ENCODE peak calls at places on chromosome 3, in four cellular contexts. One of them, this sample, is unnamed.

GRCh38 chr3:177946965-177947364 is 589.3 kb upstream of the KCNMB2 start:
- DNase-seq in SK-N-SH: no peak
- DNase-seq in keratinocyte: no peak
- DNase-seq in HCT116: no peak
- DNase-seq in this sample: no peak

GRCh38 chr3:143648708-143649107 is 199.6 kb downstream of the SLC9A9 start:
- DNase-seq in HCT116: peak; percentile 19
- DNase-seq in SK-N-SH: peak; percentile 1
- DNase-seq in keratinocyte: no peak
- DNase-seq in this sample: no peak

GRCh38 chr3:47004369-47005211 is 25.1 kb downstream of the NBEAL2 start:
- DNase-seq in SK-N-SH: peak; percentile 21
- DNase-seq in keratinocyte: no peak
- DNase-seq in HCT116: no peak
- DNase-seq in this sample: no peak

GRCh38 chr3:112770026-112770626 is 76.5 kb downstream of the CD200R1L start:
- DNase-seq in SK-N-SH: no peak
- DNase-seq in keratinocyte: peak; percentile 84
- DNase-seq in HCT116: peak; percentile 10
- DNase-seq in this sample: no peak

GRCh38 chr3:71201939-71202338 is 381.6 kb downstream of the FOXP1 start:
- DNase-seq in SK-N-SH: no peak
- DNase-seq in HCT116: no peak
- DNase-seq in keratinocyte: no peak
- DNase-seq in this sample: peak; percentile 60

GRCh38 chr3:99846472-99846871 is 28.8 kb downstream of the CMSS1 start:
- DNase-seq in SK-N-SH: no peak
- DNase-seq in HCT116: no peak
- DNase-seq in keratinocyte: no peak
- DNase-seq in this sample: no peak

GRCh38 chr3:38643090-38643489 is 6.4 kb downstream of the SCN5A start:
- DNase-seq in HCT116: no peak
- DNase-seq in keratinocyte: no peak
- DNase-seq in SK-N-SH: peak; percentile 9
- DNase-seq in this sample: no peak

GRCh38 chr3:158935846-158936245 is 134.0 kb downstream of the MFSD1 start:
- DNase-seq in SK-N-SH: no peak
- DNase-seq in keratinocyte: no peak
- DNase-seq in HCT116: no peak
- DNase-seq in this sample: no peak

GRCh38 chr3:186510374-186511079 is 33.7 kb downstream of the CRYGS start:
- DNase-seq in SK-N-SH: no peak
- DNase-seq in keratinocyte: peak; percentile 2
- DNase-seq in HCT116: no peak
- DNase-seq in this sample: no peak

GRCh38 chr3:182969277-182969676 is 11.1 kb downstream of the DCUN1D1 start:
- DNase-seq in HCT116: no peak
- DNase-seq in keratinocyte: no peak
- DNase-seq in SK-N-SH: no peak
- DNase-seq in this sample: no peak

GRCh38 chr3:3119393-3119851 is 7.3 kb upstream of the TRNT1 start:
- DNase-seq in HCT116: no peak
- DNase-seq in SK-N-SH: peak; percentile 40
- DNase-seq in keratinocyte: no peak
- DNase-seq in this sample: no peak

GRCh38 chr3:107966261-107966660 is 124.6 kb downstream of the CD47 start:
- DNase-seq in keratinocyte: no peak
- DNase-seq in HCT116: no peak
- DNase-seq in SK-N-SH: no peak
- DNase-seq in this sample: no peak

GRCh38 chr3:187769771-187770170 is 24.5 kb upstream of the BCL6 start:
- DNase-seq in keratinocyte: no peak
- DNase-seq in HCT116: no peak
- DNase-seq in SK-N-SH: no peak
- DNase-seq in this sample: no peak

GRCh38 chr3:143538577-143538981 is 309.7 kb downstream of the SLC9A9 start:
- DNase-seq in SK-N-SH: no peak
- DNase-seq in HCT116: no peak
- DNase-seq in keratinocyte: no peak
- DNase-seq in this sample: no peak

GRCh38 chr3:126896941-126897340 is 86.0 kb upstream of the PLXNA1 start:
- DNase-seq in SK-N-SH: no peak
- DNase-seq in HCT116: no peak
- DNase-seq in keratinocyte: no peak
- DNase-seq in this sample: no peak

GRCh38 chr3:56725175-56725574 is 42.1 kb upstream of the TASOR start:
- DNase-seq in HCT116: no peak
- DNase-seq in keratinocyte: no peak
- DNase-seq in SK-N-SH: no peak
- DNase-seq in this sample: no peak

GRCh38 chr3:5116568-5116967 is 5.5 kb upstream of the ARL8B start:
- DNase-seq in keratinocyte: no peak
- DNase-seq in SK-N-SH: no peak
- DNase-seq in HCT116: no peak
- DNase-seq in this sample: no peak

GRCh38 chr3:171829841-171830559 is 13.1 kb upstream of the TMEM212 start:
- DNase-seq in keratinocyte: no peak
- DNase-seq in SK-N-SH: peak; percentile 59
- DNase-seq in HCT116: no peak
- DNase-seq in this sample: peak; percentile 82

GRCh38 chr3:23258110-23258509 is 55.0 kb downstream of the UBE2E2 start:
- DNase-seq in SK-N-SH: no peak
- DNase-seq in HCT116: no peak
- DNase-seq in keratinocyte: no peak
- DNase-seq in this sample: no peak

GRCh38 chr3:62611541-62612240 is 238.3 kb upstream of the FEZF2 start:
- DNase-seq in SK-N-SH: no peak
- DNase-seq in keratinocyte: no peak
- DNase-seq in HCT116: no peak
- DNase-seq in this sample: no peak

GRCh38 chr3:16467368-16467767 is 46.1 kb downstream of the RFTN1 start:
- DNase-seq in HCT116: no peak
- DNase-seq in keratinocyte: no peak
- DNase-seq in SK-N-SH: no peak
- DNase-seq in this sample: no peak

GRCh38 chr3:140942221-140943104 is 827 bp downstream of the SLC25A36 start:
- DNase-seq in SK-N-SH: peak; percentile 67
- DNase-seq in keratinocyte: no peak
- DNase-seq in HCT116: no peak
- DNase-seq in this sample: peak; percentile 69

GRCh38 chr3:99836681-99837080 is 19.0 kb downstream of the CMSS1 start:
- DNase-seq in SK-N-SH: no peak
- DNase-seq in keratinocyte: no peak
- DNase-seq in HCT116: no peak
- DNase-seq in this sample: peak; percentile 27

GRCh38 chr3:72492240-72492639 is 356.0 kb downstream of the SHQ1 start:
- DNase-seq in HCT116: no peak
- DNase-seq in keratinocyte: peak; percentile 66
- DNase-seq in SK-N-SH: no peak
- DNase-seq in this sample: peak; percentile 30

GRCh38 chr3:157493627-157494550 is 9.3 kb downstream of the VEPH1 start:
- DNase-seq in keratinocyte: no peak
- DNase-seq in HCT116: peak; percentile 44
- DNase-seq in SK-N-SH: peak; percentile 12
- DNase-seq in this sample: no peak

GRCh38 chr3:126474498-126475410 is 937 bp downstream of the ZXDC start:
- DNase-seq in HCT116: peak; percentile 16
- DNase-seq in SK-N-SH: peak; percentile 69
- DNase-seq in keratinocyte: no peak
- DNase-seq in this sample: peak; percentile 42

GRCh38 chr3:39808467-39809180 is 785 bp upstream of the MYRIP start:
- DNase-seq in keratinocyte: no peak
- DNase-seq in SK-N-SH: peak; percentile 40
- DNase-seq in HCT116: no peak
- DNase-seq in this sample: peak; percentile 31
- H3K9ac ChIP-seq in keratinocyte: no peak overlapping the region
- H3K9ac ChIP-seq in SK-N-SH: no peak overlapping the region
- H3K9ac ChIP-seq in HCT116: no peak overlapping the region
- H3K9ac ChIP-seq in this sample: no peak overlapping the region

DNA sequence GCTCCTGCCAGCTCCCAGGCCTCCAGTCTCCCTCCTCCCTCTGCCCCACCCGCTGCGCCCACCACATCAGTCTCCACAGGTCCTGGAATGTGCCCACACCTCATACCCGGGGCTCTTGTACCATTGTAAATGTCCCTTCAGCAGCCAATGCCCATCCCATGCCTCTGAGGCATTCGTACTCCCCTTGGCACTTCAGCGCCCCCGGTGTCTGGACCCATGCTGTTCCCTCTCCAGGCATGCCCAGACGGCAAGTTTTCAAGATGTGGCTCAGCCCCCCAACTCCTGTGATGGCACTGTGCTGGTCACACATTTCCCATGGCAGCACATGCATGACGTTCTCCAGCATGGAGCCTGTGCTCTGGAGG is 13.3 kb downstream of the PLXND1 start:
- DNase-seq in SK-N-SH: no peak
- DNase-seq in HCT116: no peak
- DNase-seq in keratinocyte: no peak
- DNase-seq in this sample: no peak
- TF ChIP-seq CTCF in SK-N-SH: no peak
- TF ChIP-seq CTCF in HCT116: no peak
- TF ChIP-seq CTCF in keratinocyte: no peak
- TF ChIP-seq CTCF in this sample: no peak

DNA sequence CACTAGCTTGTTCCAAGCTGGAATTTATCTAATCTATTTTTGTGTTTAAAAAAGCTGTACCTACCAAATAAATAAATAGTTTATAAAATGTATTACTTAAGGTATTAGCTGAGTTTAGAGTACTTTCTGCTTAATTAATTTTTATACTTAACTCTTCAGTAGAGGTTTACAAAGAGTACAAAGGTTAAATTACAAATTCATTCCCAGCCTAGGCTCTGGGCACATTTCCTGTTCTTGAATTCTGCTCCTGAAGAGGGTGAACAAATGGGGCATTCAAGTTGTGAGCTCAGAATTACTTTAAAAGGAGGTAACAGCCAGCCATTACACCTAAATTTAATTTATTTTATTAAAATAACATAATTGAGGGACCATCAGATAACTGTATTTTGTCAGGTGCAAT is 26.4 kb downstream of the MKRN2 start:
- DNase-seq in keratinocyte: no peak
- DNase-seq in SK-N-SH: no peak
- DNase-seq in HCT116: no peak
- DNase-seq in this sample: no peak
- H3K4me3 ChIP-seq in keratinocyte: no peak overlapping the region
- H3K4me3 ChIP-seq in SK-N-SH: no peak overlapping the region
- H3K4me3 ChIP-seq in HCT116: no peak overlapping the region
- H3K4me3 ChIP-seq in this sample: no peak overlapping the region

DNA sequence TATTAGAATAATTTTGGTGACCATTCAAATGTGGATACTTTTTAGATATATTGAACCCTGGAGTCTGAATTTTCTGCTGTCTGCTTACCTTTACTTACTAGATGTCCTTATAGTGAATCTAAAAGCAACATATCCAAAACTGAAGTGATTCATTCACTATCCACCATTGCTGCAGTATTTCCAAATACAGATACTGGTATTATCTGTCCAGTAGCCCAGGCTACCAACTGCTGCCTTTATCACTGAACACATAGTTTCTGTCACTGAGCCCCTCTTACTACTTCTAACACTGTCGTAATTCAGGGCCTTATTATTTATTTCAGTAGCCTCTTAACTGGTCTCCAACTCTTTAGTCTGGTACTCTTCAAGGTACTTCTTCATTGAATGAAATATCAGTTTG is 49.2 kb downstream of the SLMAP start:
- DNase-seq in HCT116: no peak
- DNase-seq in keratinocyte: no peak
- DNase-seq in SK-N-SH: no peak
- DNase-seq in this sample: no peak
- H3K9ac ChIP-seq in HCT116: peak overlapping the region; percentile 40
- H3K9ac ChIP-seq in keratinocyte: peak overlapping the region; percentile 72
- H3K9ac ChIP-seq in SK-N-SH: no peak overlapping the region
- H3K9ac ChIP-seq in this sample: no peak overlapping the region

DNA sequence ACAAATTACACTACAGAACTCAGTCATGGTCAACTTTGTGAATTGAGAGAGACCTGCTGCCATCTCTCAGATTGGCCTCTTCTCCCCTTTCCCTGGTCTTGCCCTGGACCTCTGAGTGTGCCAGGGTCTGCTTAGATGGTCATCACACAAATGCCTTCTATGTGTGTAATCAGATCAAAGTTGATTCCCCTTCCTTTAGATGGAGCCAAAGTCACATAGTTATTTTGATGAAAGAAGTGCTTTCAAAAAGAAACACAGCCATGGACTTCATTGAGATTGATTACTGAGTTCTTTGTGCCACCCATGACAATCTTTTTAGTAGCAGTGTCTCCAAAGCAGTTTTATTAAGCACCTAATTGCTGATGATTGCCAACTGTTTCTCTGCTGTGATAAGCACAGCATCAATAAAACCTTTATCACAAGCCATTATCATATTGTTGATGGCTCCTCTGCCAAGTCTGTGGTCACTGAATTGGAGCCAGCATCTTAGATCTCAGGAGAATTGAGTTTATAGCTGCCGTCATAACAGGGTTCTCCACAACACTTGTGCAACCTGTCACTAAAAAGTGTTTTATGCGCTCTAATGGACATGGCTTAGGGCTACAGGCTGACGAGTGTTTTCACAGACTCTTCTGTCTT is 149.7 kb upstream of the NUDT16 start:
- DNase-seq in HCT116: no peak
- DNase-seq in keratinocyte: no peak
- DNase-seq in SK-N-SH: peak; percentile 9
- DNase-seq in this sample: no peak
- TF ChIP-seq CTCF in HCT116: peak; percentile 29
- TF ChIP-seq CTCF in keratinocyte: no peak
- TF ChIP-seq CTCF in SK-N-SH: peak; percentile 14
- TF ChIP-seq CTCF in this sample: no peak

GRCh38 chr3:151315846-151316245 is 774 bp downstream of the GPR87 start:
- DNase-seq in keratinocyte: no peak
- DNase-seq in SK-N-SH: no peak
- DNase-seq in HCT116: no peak
- DNase-seq in this sample: no peak

GRCh38 chr3:151318313-151318712 is 1.7 kb upstream of the GPR87 start:
- DNase-seq in HCT116: no peak
- DNase-seq in SK-N-SH: no peak
- DNase-seq in keratinocyte: no peak
- DNase-seq in this sample: no peak

GRCh38 chr3:151315136-151315535 is 1.5 kb downstream of the GPR87 start:
- DNase-seq in SK-N-SH: no peak
- DNase-seq in keratinocyte: no peak
- DNase-seq in HCT116: no peak
- DNase-seq in this sample: no peak

GRCh38 chr3:151314593-151314992 is 2.0 kb downstream of the GPR87 start:
- DNase-seq in SK-N-SH: no peak
- DNase-seq in HCT116: no peak
- DNase-seq in keratinocyte: no peak
- DNase-seq in this sample: no peak

GRCh38 chr3:151316267-151316991 is at the start of gene GPR87:
- DNase-seq in SK-N-SH: no peak
- DNase-seq in keratinocyte: peak; percentile 88
- DNase-seq in HCT116: peak; percentile 88
- DNase-seq in this sample: no peak
- H3K4me3 ChIP-seq in SK-N-SH: no peak within 1 kb of the TSS
- H3K4me3 ChIP-seq in keratinocyte: peak within 1 kb of the TSS; percentile 75
- H3K4me3 ChIP-seq in HCT116: peak within 1 kb of the TSS; percentile 25
- H3K4me3 ChIP-seq in this sample: no peak within 1 kb of the TSS

DNA sequence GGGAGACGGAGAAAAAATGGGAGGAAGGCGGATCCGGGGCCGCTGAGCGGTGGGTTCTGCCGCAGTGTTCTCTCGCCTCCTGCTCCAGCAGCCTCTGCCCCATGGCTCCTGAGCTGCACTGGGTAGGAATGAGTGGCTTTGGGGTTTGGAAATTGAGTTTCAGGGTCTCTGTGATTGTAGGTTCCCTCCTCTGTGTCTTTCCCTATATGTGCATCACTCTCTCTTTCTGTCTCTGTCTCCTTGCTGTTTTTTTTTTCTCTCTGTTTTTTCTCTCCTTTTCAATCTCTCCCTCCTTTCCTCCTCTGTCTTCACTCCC is 1.9 kb downstream of the GRM7 start:
- DNase-seq in HCT116: no peak
- DNase-seq in SK-N-SH: no peak
- DNase-seq in keratinocyte: no peak
- DNase-seq in this sample: no peak
- H3K9ac ChIP-seq in HCT116: no peak overlapping the region
- H3K9ac ChIP-seq in SK-N-SH: no peak overlapping the region
- H3K9ac ChIP-seq in keratinocyte: no peak overlapping the region
- H3K9ac ChIP-seq in this sample: no peak overlapping the region

This sample was measured in colonic mucosa.